ENCODE peak calls at places on chromosomes 3 and 15, in ten cellular contexts. V is coronary artery, J is LoVo, K is NCI-H1436, I is pulmonary artery endothelial cell, L is HuH-7.5, D is lower leg skin, G is NCI-H345, E is kidney epithelial cell, X is AML-193. B is an unnamed sample.

GRCh38 chr3:31534036-31534435 is 1.3 kb downstream of the STT3B start:
- DNase-seq in X (peak), I (no peak), V (no peak), J (no peak), E (no peak), L (peak), D (no peak), K (no peak), G (peak), B (peak)

GRCh38 chr3:89340431-89340830 is 233.0 kb downstream of the EPHA3 start:
- DNase-seq in I (no peak), E (no peak), X (no peak), K (no peak), G (no peak), D (no peak), V (no peak), J (no peak), L (no peak), B (no peak)

GRCh38 chr15:88627463-88627862 is 6.3 kb downstream of the AEN start:
- DNase-seq in X (no peak), D (no peak), L (no peak), E (no peak), J (no peak), K (no peak), I (no peak), G (no peak), V (no peak), B (no peak)

GRCh38 chr15:60212536-60212935 is 185.2 kb downstream of the ANXA2 start:
- DNase-seq in D (no peak), L (no peak), K (no peak), E (peak), I (no peak), J (peak), G (no peak), V (no peak), X (no peak), B (peak)

GRCh38 chr15:88467073-88467934 is at the start of the genes MRPL46 and MRPS11:
- DNase-seq in V (peak), J (peak), E (no peak), K (peak), X (peak), I (peak), L (peak), G (peak), D (peak), B (peak)

GRCh38 chr3:197083486-197083885 is 53.9 kb upstream of the MELTF start:
- DNase-seq in K (no peak), J (no peak), E (peak), G (peak), V (no peak), X (no peak), D (no peak), L (no peak), I (no peak), B (peak)

GRCh38 chr3:57080171-57080570 is 19.7 kb downstream of the SPATA12 start:
- DNase-seq in G (no peak), X (no peak), J (no peak), D (no peak), I (no peak), E (no peak), L (no peak), K (no peak), V (no peak), B (no peak)

GRCh38 chr3:120077726-120078125 is 16.5 kb downstream of the GSK3B start:
- DNase-seq in K (no peak), V (no peak), D (no peak), J (no peak), L (no peak), G (no peak), I (no peak), E (no peak), X (no peak), B (no peak)

GRCh38 chr15:99961011-99961441 is 227.8 kb upstream of the LYSMD4 start:
- DNase-seq in V (peak), J (no peak), K (no peak), E (no peak), D (peak), X (no peak), I (no peak), L (no peak), G (no peak), B (peak)

GRCh38 chr3:69442771-69443197 is 56.9 kb upstream of the FRMD4B start:
- DNase-seq in J (no peak), E (no peak), L (no peak), X (no peak), D (no peak), G (no peak), V (no peak), I (no peak), K (no peak), B (no peak)

GRCh38 chr15:37599175-37599574 is 335.3 kb upstream of the TMCO5A start:
- DNase-seq in D (no peak), J (no peak), K (no peak), V (no peak), L (no peak), I (no peak), E (no peak), X (no peak), G (no peak), B (no peak)

GRCh38 chr15:62782100-62782791 is 260.3 kb upstream of the TPM1 start:
- DNase-seq in D (no peak), L (peak), G (peak), K (peak), V (peak), X (peak), J (peak), E (peak), I (peak), B (peak)

GRCh38 chr3:14989943-14990753 is 42.8 kb downstream of the NR2C2 start:
- DNase-seq in G (no peak), L (no peak), E (no peak), D (no peak), K (no peak), V (no peak), J (no peak), X (no peak), I (no peak), B (no peak)

GRCh38 chr3:19866751-19867347 is 67.2 kb downstream of the EFHB start:
- DNase-seq in G (peak), I (no peak), J (peak), K (peak), L (peak), V (no peak), D (no peak), X (peak), E (peak), B (peak)

GRCh38 chr3:8556470-8556869 is 54.8 kb downstream of the LMCD1 start:
- DNase-seq in K (no peak), X (no peak), G (no peak), E (no peak), D (no peak), L (no peak), V (peak), I (no peak), J (no peak), B (no peak)

GRCh38 chr3:186108106-186108940 is 566 bp downstream of the ETV5 start:
- DNase-seq in E (no peak), L (peak), X (no peak), V (peak), I (peak), K (peak), J (peak), D (peak), G (peak), B (peak)

GRCh38 chr15:71278989-71279756 is 163.9 kb downstream of the THSD4 start:
- DNase-seq in E (peak), K (peak), L (peak), J (peak), G (peak), I (peak), X (peak), D (peak), V (no peak), B (peak)

GRCh38 chr15:71115567-71116351 is 488 bp downstream of the THSD4 start:
- DNase-seq in J (peak), I (no peak), D (no peak), L (peak), V (no peak), G (no peak), X (no peak), E (no peak), K (peak), B (peak)

GRCh38 chr15:90619468-90619867 is 89.7 kb downstream of the CRTC3 start:
- DNase-seq in K (no peak), J (no peak), L (no peak), I (no peak), X (no peak), V (no peak), E (no peak), D (no peak), G (no peak), B (no peak)

GRCh38 chr15:63521405-63522142 is 17.2 kb downstream of the USP3 start:
- DNase-seq in L (no peak), D (no peak), X (no peak), V (no peak), J (no peak), E (no peak), G (no peak), I (no peak), K (no peak), B (no peak)